ENCODE peak calls at places on chromosomes 4 and X, in ten cellular contexts. C, Z, S, L, K, X, A, B, T and W are unnamed samples.

GRCh38 chrX:30951003-30951402 is 61.9 kb upstream of the TAB3 start:
- DNase-seq in C (no peak), Z (no peak), S (no peak), L (no peak), K (no peak), X (no peak), A (no peak), B (no peak), T (no peak), W (no peak)

GRCh38 chr4:19809989-19810388 is 441.7 kb upstream of the SLIT2 start:
- DNase-seq in C (no peak), Z (no peak), S (peak; percentile 8), L (no peak), K (no peak), X (no peak), A (no peak), B (no peak), T (peak; percentile 50), W (no peak)

GRCh38 chrX:71870337-71871098 is 40.1 kb upstream of the NHSL2 start:
- DNase-seq in C (no peak), Z (no peak), S (peak; percentile 27), L (no peak), K (peak; percentile 33), X (peak; percentile 48), A (no peak), B (peak; percentile 64), T (peak; percentile 46), W (peak; percentile 5)

GRCh38 chr4:73916172-73916925 is 47.2 kb downstream of the CXCL1 start:
- DNase-seq in C (no peak), Z (no peak), S (no peak), L (no peak), K (no peak), X (no peak), A (no peak), B (no peak), T (no peak), W (no peak)

GRCh38 chrX:53305996-53306937 is 24.9 kb upstream of the IQSEC2 start:
- DNase-seq in C (no peak), Z (no peak), S (no peak), L (no peak), K (no peak), X (no peak), A (no peak), B (no peak), T (no peak), W (no peak)

GRCh38 chr4:163525982-163526381 is 31.5 kb downstream of the TMA16 start:
- DNase-seq in C (no peak), Z (no peak), S (no peak), L (no peak), K (no peak), X (no peak), A (no peak), B (no peak), T (no peak), W (no peak)

GRCh38 chr4:163142246-163142645 is 24.4 kb downstream of the NAF1 start:
- DNase-seq in C (no peak), Z (no peak), S (no peak), L (no peak), K (no peak), X (no peak), A (no peak), B (no peak), T (no peak), W (no peak)

GRCh38 chrX:68822641-68823410 is 6.0 kb upstream of the EFNB1 start:
- DNase-seq in C (peak; percentile 1), Z (no peak), S (peak; percentile 66), L (no peak), K (peak; percentile 46), X (peak; percentile 71), A (no peak), B (peak; percentile 50), T (peak; percentile 65), W (no peak)

GRCh38 chr4:82905205-82905604 is 4.7 kb downstream of the THAP9 start:
- DNase-seq in C (no peak), Z (no peak), S (peak; percentile 86), L (no peak), K (no peak), X (no peak), A (peak; percentile 39), B (no peak), T (peak; percentile 61), W (no peak)

GRCh38 chrX:136028383-136028984 is 43.2 kb downstream of the SLC9A6 start:
- DNase-seq in C (peak; percentile 2), Z (no peak), S (peak; percentile 65), L (no peak), K (no peak), X (peak; percentile 46), A (peak; percentile 14), B (peak; percentile 55), T (peak; percentile 78), W (peak; percentile 18)

GRCh38 chr4:67934628-67935027 is 28.7 kb downstream of the TMPRSS11A start:
- DNase-seq in C (no peak), Z (no peak), S (no peak), L (no peak), K (no peak), X (no peak), A (no peak), B (no peak), T (no peak), W (no peak)